ENCODE peak calls at places on chromosomes 1 and 21, in four cellular contexts. P, M, U and I are unnamed samples.

GRCh38 chr1:246074421-246074820 is 432.7 kb downstream of the SMYD3 start:
- DNase-seq in U (no peak), M (no peak), P (no peak), I (no peak)

GRCh38 chr1:61139324-61140055 is 57.1 kb downstream of the NFIA start:
- DNase-seq in M (peak), U (no peak), P (peak), I (peak)

GRCh38 chr1:202643397-202644218 is 66.6 kb downstream of the SYT2 start:
- DNase-seq in P (no peak), U (no peak), M (peak), I (peak)

GRCh38 chr1:206693029-206693428 is 8.3 kb downstream of the MAPKAPK2 start:
- DNase-seq in M (peak), P (peak), U (peak), I (no peak)

GRCh38 chr1:42380617-42381423 is at the start of gene RIMKLA:
- DNase-seq in U (peak), P (peak), M (peak), I (peak)

GRCh38 chr1:25802915-25803314 is 2.9 kb downstream of the SELENON start:
- DNase-seq in U (peak), P (no peak), M (no peak), I (no peak)

GRCh38 chr1:168801032-168801745 is 72.2 kb upstream of the DPT start:
- DNase-seq in U (no peak), P (peak), M (no peak), I (peak)

GRCh38 chr1:21589618-21590017 is 79.5 kb downstream of the RAP1GAP start:
- DNase-seq in U (no peak), M (no peak), P (no peak), I (no peak)

GRCh38 chr1:229808272-229808671 is 182.2 kb downstream of the URB2 start:
- DNase-seq in M (no peak), U (no peak), P (no peak), I (no peak)

GRCh38 chr1:225928186-225929175 is 4.4 kb upstream of the PYCR2 start:
- DNase-seq in M (no peak), P (no peak), U (no peak), I (no peak)

GRCh38 chr1:116987256-116987555 is 14.4 kb upstream of the CD101 start:
- DNase-seq in U (no peak), M (no peak), P (no peak), I (no peak)

GRCh38 chr1:170010443-170010842 is 64.1 kb downstream of the KIFAP3 start:
- DNase-seq in P (peak), M (peak), U (peak), I (peak)

GRCh38 chr1:201403359-201403758 is 4.2 kb upstream of the LAD1 start:
- DNase-seq in U (no peak), P (no peak), M (no peak), I (no peak)

GRCh38 chr1:87213126-87213496 is 115.6 kb upstream of the LMO4 start:
- DNase-seq in M (peak), P (no peak), U (no peak), I (no peak)

GRCh38 chr1:55059302-55060132 is 20.2 kb downstream of the PCSK9 start:
- DNase-seq in M (no peak), U (no peak), P (no peak), I (no peak)

GRCh38 chr1:201606096-201606495 is 67.2 kb downstream of the NAV1 start:
- DNase-seq in M (no peak), U (no peak), P (no peak), I (no peak)

GRCh38 chr21:16956824-16957223 is 556.0 kb upstream of the CXADR start:
- DNase-seq in P (no peak), U (no peak), M (no peak), I (no peak)

GRCh38 chr21:32331444-32332305 is 33.0 kb downstream of the MRAP start:
- DNase-seq in M (no peak), U (no peak), P (no peak), I (peak)

GRCh38 chr1:191634801-191635520 is 523.3 kb upstream of the RGS18 start:
- DNase-seq in P (no peak), M (no peak), U (no peak), I (no peak)

GRCh38 chr1:15282810-15283474 is 35.9 kb downstream of the FHAD1 start:
- DNase-seq in M (no peak), P (no peak), U (no peak), I (no peak)

GRCh38 chr1:8297245-8297644 is 20.7 kb upstream of the SLC45A1 start:
- DNase-seq in U (no peak), M (no peak), P (no peak), I (no peak)

GRCh38 chr1:34050711-34051485 is 114.1 kb downstream of the CSMD2 start:
- DNase-seq in M (no peak), P (no peak), U (peak), I (no peak)

GRCh38 chr1:36086529-36087232 is 2.0 kb upstream of the ADPRS start:
- DNase-seq in U (no peak), P (no peak), M (no peak), I (no peak)

GRCh38 chr21:45981154-45981606 is 390 bp upstream of the COL6A1 start:
- DNase-seq in M (peak), P (peak), U (peak), I (peak)

GRCh38 chr1:160261878-160262794 is at the start of gene DCAF8:
- DNase-seq in P (peak), U (peak), M (peak), I (peak)

GRCh38 chr1:182704677-182705076 is 20.3 kb upstream of the RGS8 start:
- DNase-seq in M (no peak), U (no peak), P (no peak), I (no peak)

GRCh38 chr1:21926814-21927530 is 10.1 kb downstream of the HSPG2 start:
- DNase-seq in P (no peak), M (peak), U (no peak), I (no peak)

GRCh38 chr1:218711884-218712674 is 366.9 kb downstream of the TGFB2 start:
- DNase-seq in U (no peak), P (peak), M (peak), I (no peak)

GRCh38 chr1:1179983-1180861 is 6.5 kb downstream of the TTLL10 start:
- DNase-seq in U (no peak), M (no peak), P (no peak), I (peak)

GRCh38 chr1:1181129-1181937 is 7.7 kb downstream of the TTLL10 start:
- DNase-seq in U (no peak), P (no peak), M (no peak), I (peak)

GRCh38 chr1:1177452-1178206 is 3.9 kb downstream of the TTLL10 start:
- DNase-seq in U (no peak), M (no peak), P (no peak), I (peak)

GRCh38 chr1:1178794-1179331 is 5.2 kb downstream of the TTLL10 start:
- DNase-seq in P (no peak), U (no peak), M (no peak), I (peak)

DNA sequence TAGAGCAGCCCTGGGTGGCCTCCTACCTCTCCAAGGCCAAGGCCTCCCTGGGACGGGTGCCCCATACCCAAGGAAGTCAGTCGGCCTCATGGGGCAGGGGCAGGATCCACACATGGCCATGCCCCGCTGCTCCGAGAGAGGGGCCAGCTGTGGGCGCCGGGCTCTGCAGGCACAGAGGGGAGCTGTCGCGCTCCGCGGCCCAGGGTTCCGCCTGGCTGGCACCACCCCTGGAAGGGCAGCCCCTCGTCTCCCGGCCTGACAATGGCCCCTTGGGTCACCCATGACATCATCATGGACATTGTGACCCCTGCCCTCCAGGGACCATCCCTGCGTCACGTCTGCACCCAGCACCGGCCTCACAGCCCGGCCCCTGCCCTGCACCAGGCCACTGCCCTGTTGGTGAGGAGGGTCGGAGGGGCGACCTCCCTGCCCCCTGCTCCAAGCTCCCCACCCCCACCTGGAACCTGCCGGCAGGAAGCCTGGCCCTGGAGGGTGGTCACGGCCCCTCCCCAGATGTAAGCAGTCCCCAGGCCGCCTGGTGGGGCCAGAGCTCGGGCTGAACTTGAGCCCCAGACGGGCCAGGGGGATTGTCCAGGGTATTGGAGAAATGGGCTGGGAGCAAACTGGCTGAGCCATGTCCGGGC is 5.8 kb downstream of the TTLL10 start:
- DNase-seq in M (no peak), P (no peak), U (no peak), I (peak)
- H3K9ac ChIP-seq in M (no peak), P (no peak), U (no peak), I (no peak)

GRCh38 chr1:197672347-197672746 is 102.9 kb downstream of the DENND1B start:
- DNase-seq in U (no peak), M (no peak), P (no peak), I (no peak)

GRCh38 chr1:197674286-197674685 is 101.0 kb downstream of the DENND1B start:
- DNase-seq in U (no peak), P (no peak), M (no peak), I (peak)

GRCh38 chr1:197671920-197672319 is 103.4 kb downstream of the DENND1B start:
- DNase-seq in U (no peak), M (no peak), P (no peak), I (no peak)

GRCh38 chr1:197666769-197667285 is 108.5 kb downstream of the DENND1B start:
- DNase-seq in U (no peak), P (no peak), M (no peak), I (no peak)

GRCh38 chr1:197671140-197671539 is 104.1 kb downstream of the DENND1B start:
- DNase-seq in U (no peak), M (peak), P (no peak), I (no peak)
- TF ChIP-seq EZH2phosphoT487 in U (no peak), M (no peak), P (no peak), I (no peak)

GRCh38 chr21:44507673-44508425 is 32.1 kb downstream of the KRTAP10-1 start:
- DNase-seq in U (no peak), P (no peak), M (no peak), I (no peak)
- TF ChIP-seq EZH2 in U (no peak), P (no peak), M (no peak), I (no peak)

GRCh38 chr21:35357041-35357780 is 308.1 kb upstream of the RUNX1 start:
- DNase-seq in M (no peak), P (no peak), U (no peak), I (no peak)

GRCh38 chr21:35360870-35361570 is 311.9 kb upstream of the RUNX1 start:
- DNase-seq in P (no peak), U (no peak), M (no peak), I (no peak)

GRCh38 chr21:35358008-35358407 is 308.9 kb upstream of the RUNX1 start:
- DNase-seq in M (peak), U (no peak), P (no peak), I (no peak)

GRCh38 chr21:35361984-35362383 is 312.9 kb upstream of the RUNX1 start:
- DNase-seq in M (no peak), U (no peak), P (no peak), I (no peak)

GRCh38 chr21:35359076-35359475 is 310.0 kb upstream of the RUNX1 start:
- DNase-seq in P (no peak), U (no peak), M (peak), I (no peak)
- H3K9ac ChIP-seq in P (no peak), U (no peak), M (no peak), I (no peak)

DNA sequence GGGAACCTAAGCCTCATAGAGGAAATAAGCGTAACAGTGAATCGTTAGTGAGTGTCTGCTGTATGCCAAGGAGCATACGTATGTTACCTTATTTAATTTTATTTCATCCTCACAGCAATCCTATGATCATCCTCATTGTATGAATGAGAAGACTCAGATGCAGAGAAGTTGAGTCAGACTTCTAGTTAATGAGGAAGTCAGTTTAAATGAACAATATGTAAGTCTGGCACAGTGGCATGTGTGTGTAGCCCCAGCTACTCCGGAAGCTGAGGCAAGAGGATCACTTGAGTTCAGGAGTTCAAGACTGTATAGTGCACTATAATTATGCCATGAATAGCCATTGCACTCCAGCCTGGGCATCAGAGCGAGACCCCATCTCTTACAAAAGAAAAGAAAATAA is 148.0 kb downstream of the ZZZ3 start:
- DNase-seq in M (peak), P (no peak), U (no peak), I (no peak)
- TF ChIP-seq EZH2phosphoT487 in M (no peak), P (no peak), U (no peak), I (no peak)

GRCh38 chr1:109993885-109994284 is 9.3 kb downstream of the AHCYL1 start:
- DNase-seq in P (peak), U (no peak), M (peak), I (no peak)
- TF ChIP-seq EZH2 in P (no peak), U (no peak), M (no peak), I (no peak)